ENCODE peak calls at places on chromosome X, in nine cellular contexts. V is mammary epithelial cell, D is dorsolateral prefrontal cortex, B is cardiac fibroblast, O is astrocyte of the spinal cord, J is heart right ventricle, S is AG09309, A is heart left ventricle, U is NB4. H is an unnamed sample.

GRCh38 chrX:48956728-48957414 is 536 bp downstream of the OTUD5 start:
- DNase-seq in S (no peak), J (peak), D (no peak), V (no peak), O (no peak), A (peak), B (no peak), U (peak), H (no peak)

GRCh38 chrX:74262472-74263209 is 41.3 kb upstream of the ZCCHC13 start:
- DNase-seq in U (no peak), V (no peak), O (no peak), J (no peak), A (no peak), S (no peak), B (no peak), D (no peak), H (no peak)

GRCh38 chrX:66007851-66008250 is 32.0 kb downstream of the VSIG4 start:
- DNase-seq in O (no peak), J (no peak), S (no peak), V (no peak), D (no peak), U (no peak), B (no peak), A (no peak), H (no peak)

GRCh38 chrX:13164611-13165010 is 120.2 kb upstream of the FAM9C start:
- DNase-seq in A (no peak), S (no peak), U (no peak), J (no peak), B (no peak), D (no peak), O (no peak), V (no peak), H (peak)

GRCh38 chrX:72105436-72105835 is 26.3 kb downstream of the RTL5 start:
- DNase-seq in O (no peak), D (no peak), A (no peak), S (no peak), J (no peak), V (no peak), U (no peak), B (no peak), H (no peak)

GRCh38 chrX:49878834-49879655 is at the start of gene USP27X:
- DNase-seq in J (peak), O (peak), V (peak), U (peak), D (peak), A (peak), B (peak), S (peak), H (peak)

GRCh38 chrX:3181846-3182245 is 140.6 kb downstream of the ARSF start:
- DNase-seq in A (no peak), D (no peak), B (no peak), O (peak), V (no peak), J (no peak), U (no peak), S (no peak), H (no peak)

GRCh38 chrX:127552571-127552970 is 499.6 kb downstream of the ACTRT1 start:
- DNase-seq in V (no peak), S (no peak), A (no peak), B (no peak), D (no peak), J (no peak), U (no peak), O (no peak), H (no peak)

GRCh38 chrX:49610718-49611310 is 12.0 kb downstream of the GAGE1 start:
- DNase-seq in J (no peak), D (no peak), S (no peak), O (no peak), A (no peak), U (no peak), B (no peak), V (no peak), H (no peak)

GRCh38 chrX:51144828-51145442 is 187.7 kb upstream of the NUDT10 start:
- DNase-seq in U (peak), S (no peak), B (peak), A (no peak), J (no peak), O (peak), D (no peak), V (peak), H (peak)

GRCh38 chrX:15170927-15171326 is 99.0 kb downstream of the ASB9 start:
- DNase-seq in O (peak), U (no peak), A (no peak), D (no peak), V (no peak), J (no peak), B (no peak), S (no peak), H (no peak)

GRCh38 chrX:45172890-45173289 is 27.8 kb downstream of the DIPK2B start:
- DNase-seq in J (no peak), O (peak), A (no peak), D (no peak), S (peak), B (peak), V (peak), U (peak), H (peak)

GRCh38 chrX:155893513-155893912 is 12.4 kb downstream of the VAMP7 start:
- DNase-seq in B (no peak), A (no peak), V (no peak), D (no peak), O (no peak), S (no peak), J (no peak), U (peak), H (no peak)

GRCh38 chrX:97616883-97617510 is 733.3 kb downstream of the RPA4 start:
- DNase-seq in B (peak), S (peak), D (no peak), J (no peak), O (peak), V (peak), A (no peak), U (peak), H (peak)

GRCh38 chrX:10939384-10939783 is 171.7 kb upstream of the HCCS start:
- DNase-seq in S (no peak), J (no peak), U (no peak), D (no peak), V (peak), B (no peak), A (no peak), O (no peak), H (no peak)

GRCh38 chrX:126580877-126581276 is 28.3 kb upstream of the DCAF12L1 start:
- DNase-seq in D (no peak), V (no peak), J (no peak), B (no peak), A (no peak), O (no peak), S (no peak), U (no peak), H (no peak)

GRCh38 chrX:98956014-98956413 is 1454.1 kb downstream of the PCDH19 start:
- DNase-seq in B (no peak), O (no peak), D (no peak), S (no peak), U (peak), A (no peak), V (no peak), J (no peak), H (no peak)

GRCh38 chrX:136810493-136810892 is 29.8 kb upstream of the ARHGEF6 start:
- DNase-seq in S (no peak), V (no peak), O (no peak), D (no peak), U (peak), A (no peak), B (no peak), J (no peak), H (no peak)

GRCh38 chrX:154417157-154417556 is 5.8 kb downstream of the TAFAZZIN start:
- DNase-seq in U (no peak), O (no peak), A (no peak), S (no peak), V (no peak), B (no peak), J (no peak), D (no peak), H (no peak)

GRCh38 chrX:109773374-109773773 is 40.3 kb upstream of the ACSL4 start:
- DNase-seq in S (no peak), D (no peak), A (no peak), U (no peak), V (no peak), J (no peak), O (no peak), B (no peak), H (no peak)

GRCh38 chrX:26651755-26652154 is 435.8 kb downstream of the MAGEB5 start:
- DNase-seq in S (no peak), D (no peak), U (peak), O (no peak), V (no peak), J (no peak), B (no peak), A (no peak), H (no peak)

GRCh38 chrX:97126020-97126419 is 242.3 kb downstream of the RPA4 start:
- DNase-seq in U (no peak), O (peak), J (no peak), S (peak), V (peak), B (peak), D (no peak), A (no peak), H (peak)

GRCh38 chrX:139823806-139824205 is 109.0 kb downstream of the ATP11C start:
- DNase-seq in B (no peak), S (no peak), O (peak), J (no peak), V (no peak), D (no peak), U (no peak), A (no peak), H (no peak)

GRCh38 chrX:110851780-110852179 is 56.2 kb upstream of the CHRDL1 start:
- DNase-seq in S (no peak), B (peak), U (no peak), O (peak), A (no peak), J (no peak), D (no peak), V (peak), H (no peak)
- TF ChIP-seq CTCF in S (no peak), B (no peak), U (no peak), O (no peak), A (no peak), J (no peak), D (no peak), V (no peak), H (no peak)

GRCh38 chrX:129678881-129679195 is 24.1 kb upstream of the APLN start:
- DNase-seq in A (no peak), S (no peak), U (no peak), V (no peak), B (no peak), O (no peak), J (no peak), D (no peak), H (no peak)
- H3K4me3 ChIP-seq in A (no peak), S (no peak), U (peak), V (no peak), B (no peak), O (no peak), J (peak), D (peak), H (peak)

DNA sequence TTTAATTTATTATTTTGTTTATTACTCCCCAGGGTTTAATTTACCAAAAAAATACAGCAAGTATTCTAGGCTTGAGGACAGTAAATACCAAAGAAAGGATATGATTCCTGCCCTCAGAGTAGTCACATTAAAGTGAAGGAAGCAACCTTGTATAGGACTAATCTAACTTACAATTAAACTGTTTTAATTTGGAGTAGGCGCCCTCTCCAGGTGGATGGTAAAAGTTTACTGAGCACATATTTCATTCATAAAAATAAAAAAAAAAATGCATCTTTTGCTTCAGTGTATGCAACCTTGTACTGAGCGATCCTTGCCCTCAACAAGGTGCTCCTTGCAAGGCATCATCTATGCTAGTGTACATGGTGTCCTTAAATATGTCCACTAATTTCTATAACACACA is 72.0 kb upstream of the MAGEB16 start:
- DNase-seq in J (no peak), O (peak), D (no peak), B (peak), U (peak), A (no peak), V (peak), S (no peak), H (no peak)
- TF ChIP-seq CTCF in J (peak), O (peak), D (no peak), B (no peak), U (no peak), A (peak), V (peak), S (no peak), H (peak)

GRCh38 chrX:41449615-41450014 is 2.5 kb downstream of the NYX start:
- DNase-seq in U (peak), B (peak), J (peak), O (peak), A (no peak), V (peak), S (no peak), D (no peak), H (no peak)

GRCh38 chrX:41445781-41446358 is 1.3 kb upstream of the NYX start:
- DNase-seq in O (no peak), A (no peak), J (no peak), U (no peak), S (no peak), B (no peak), D (no peak), V (no peak), H (no peak)

GRCh38 chrX:41452565-41452964 is 5.4 kb downstream of the NYX start:
- DNase-seq in V (no peak), U (no peak), O (no peak), D (peak), B (no peak), S (no peak), J (no peak), A (no peak), H (no peak)

GRCh38 chrX:41447897-41448296 is 754 bp downstream of the NYX start:
- DNase-seq in S (no peak), O (no peak), U (no peak), J (no peak), D (no peak), A (no peak), V (no peak), B (no peak), H (no peak)

DNA sequence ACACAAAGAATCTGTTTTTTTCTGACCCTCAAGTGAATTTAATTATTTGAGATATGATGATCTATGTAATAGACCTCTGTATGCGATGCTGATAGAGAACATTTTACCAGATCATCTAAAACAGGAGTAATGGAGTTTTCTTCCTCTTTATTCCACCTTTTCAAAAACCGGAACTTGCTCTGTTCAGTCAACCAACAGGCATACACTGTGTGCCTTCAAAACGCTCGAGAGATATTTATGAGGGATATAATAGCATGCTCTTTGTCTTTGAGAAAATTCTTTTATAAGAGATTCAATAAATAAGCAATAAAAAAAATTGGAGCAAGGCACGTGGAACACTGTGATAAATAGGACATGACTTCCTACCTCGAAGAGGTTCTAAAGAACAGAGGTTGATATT is 2.0 kb downstream of the NYX start:
- DNase-seq in B (no peak), D (no peak), A (no peak), V (no peak), U (peak), O (no peak), S (no peak), J (no peak), H (no peak)
- H3K4me3 ChIP-seq in B (no peak), D (peak), A (no peak), V (no peak), U (peak), O (no peak), S (no peak), J (peak), H (no peak)

DNA sequence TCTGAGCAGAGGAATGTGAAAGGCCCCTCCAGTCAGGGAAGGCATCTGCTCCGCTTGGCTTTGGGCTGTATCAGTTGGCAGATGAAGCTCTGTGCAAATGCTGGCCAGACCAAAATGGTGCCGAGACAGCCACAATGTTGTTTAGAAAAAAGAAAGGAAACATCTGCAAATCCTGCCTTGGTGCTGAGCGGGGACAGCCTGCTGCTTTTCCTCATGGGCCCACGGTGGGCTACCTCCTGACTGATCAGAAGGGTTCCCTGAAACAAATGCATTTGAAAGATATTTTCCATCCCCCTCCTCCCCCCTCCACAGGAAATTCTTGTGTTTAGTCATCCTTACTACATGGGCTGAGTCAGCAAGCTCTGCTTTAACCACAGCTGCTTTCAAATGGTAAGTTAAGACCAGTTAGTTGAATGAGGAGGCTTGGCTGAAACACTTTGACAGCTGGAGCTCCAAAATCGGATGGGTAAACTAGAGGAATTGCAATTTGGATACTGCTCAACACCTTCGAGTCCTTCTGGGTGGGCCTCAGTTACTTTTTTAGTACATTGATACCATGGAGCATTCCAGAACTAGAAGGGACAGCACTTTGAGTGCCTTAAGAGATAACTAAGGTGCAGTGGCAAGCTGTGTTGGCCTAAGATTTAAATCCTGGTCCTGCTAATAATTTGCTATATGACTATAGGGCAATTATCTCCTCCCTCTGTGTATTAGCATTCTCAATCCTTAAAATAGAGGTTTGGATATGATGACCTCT is 36.0 kb downstream of the PLAC1 start:
- DNase-seq in S (peak), A (no peak), O (peak), B (peak), V (peak), U (peak), J (peak), D (no peak), H (peak)
- TF ChIP-seq CTCF in S (no peak), A (no peak), O (no peak), B (no peak), V (no peak), U (no peak), J (no peak), D (no peak), H (no peak)

DNA sequence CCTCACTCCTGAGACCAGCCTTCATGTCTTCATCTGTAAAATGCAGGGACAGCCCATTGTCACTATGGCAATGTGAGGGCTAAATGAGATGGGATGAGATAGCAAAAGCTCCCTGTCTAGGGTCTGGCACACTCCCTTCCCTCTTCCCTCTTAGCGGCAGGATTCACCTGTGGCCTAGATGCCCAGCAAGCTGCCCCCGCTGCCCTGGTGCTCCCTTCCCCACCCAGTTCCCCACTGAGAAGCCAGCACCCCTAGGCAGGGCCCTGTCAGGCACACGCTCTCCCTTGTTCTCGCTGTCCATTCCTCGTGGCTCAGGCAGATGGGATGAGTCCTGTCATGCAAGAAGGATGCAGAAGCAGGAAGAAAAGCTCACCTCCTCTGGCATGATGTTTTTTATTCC is 49.2 kb upstream of the PJA1 start:
- DNase-seq in U (no peak), V (no peak), B (no peak), D (no peak), J (no peak), O (no peak), S (no peak), A (no peak), H (no peak)
- H3K4me3 ChIP-seq in U (no peak), V (no peak), B (no peak), D (no peak), J (no peak), O (no peak), S (no peak), A (no peak), H (no peak)

DNA sequence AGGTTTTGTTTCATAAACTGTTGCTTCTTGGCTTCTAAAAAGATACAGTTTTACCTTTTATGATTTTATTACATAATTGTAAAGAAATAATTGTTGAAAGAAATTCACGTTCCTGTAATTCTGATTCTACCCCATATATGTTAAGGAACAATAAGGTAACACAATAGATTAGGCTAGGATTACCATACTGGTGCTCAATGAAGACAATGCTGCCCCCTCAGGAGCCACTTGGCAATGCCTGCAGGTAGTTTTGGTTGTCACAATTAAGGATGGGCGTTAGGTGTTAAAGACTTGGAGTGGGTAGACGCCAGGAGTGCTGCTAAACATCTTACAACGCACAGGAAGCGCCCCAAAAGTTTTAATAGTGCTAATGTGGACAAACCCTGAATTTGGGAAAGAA is 133.2 kb downstream of the NLGN4X start:
- DNase-seq in B (no peak), A (no peak), S (no peak), V (no peak), J (no peak), U (peak), O (no peak), D (no peak), H (no peak)
- TF ChIP-seq CTCF in B (no peak), A (no peak), S (no peak), V (peak), J (no peak), U (peak), O (no peak), D (no peak), H (no peak)

GRCh38 chrX:124386401-124386800 is 40.0 kb downstream of the SH2D1A start:
- DNase-seq in S (no peak), O (no peak), A (no peak), V (no peak), D (no peak), J (no peak), U (no peak), B (no peak), H (no peak)
- H3K4me3 ChIP-seq in S (no peak), O (no peak), A (no peak), V (no peak), D (no peak), J (no peak), U (no peak), B (no peak), H (no peak)